ENCODE peak calls at places on chromosomes 1 and 21, in five cellular contexts. V is stomach, I is HCT116, P is prostate gland, W is Peyer's patch. Y is an unnamed sample.

GRCh38 chr1:19754482-19754881 is 45.2 kb downstream of the TMCO4 start:
- DNase-seq in I (no peak), P (peak; percentile 89), V (no peak), W (no peak), Y (no peak)

GRCh38 chr1:13769212-13769611 is 69.2 kb downstream of the PRDM2 start:
- DNase-seq in W (no peak), V (no peak), I (no peak), P (no peak), Y (no peak)

GRCh38 chr1:234478152-234478480 is 863 bp downstream of the TARBP1 start:
- DNase-seq in V (peak; percentile 78), P (peak; percentile 54), I (no peak), W (peak; percentile 86), Y (no peak)

GRCh38 chr1:24391882-24392603 is 21.5 kb downstream of the STPG1 start:
- DNase-seq in P (peak; percentile 70), W (peak; percentile 88), I (no peak), V (peak; percentile 64), Y (peak; percentile 75)

GRCh38 chr1:219837274-219837993 is 90.9 kb downstream of the SLC30A10 start:
- DNase-seq in I (peak; percentile 60), V (no peak), W (no peak), P (peak; percentile 16), Y (peak; percentile 55)

GRCh38 chr1:39170731-39171375 is 33.6 kb upstream of the MACF1 start:
- DNase-seq in P (no peak), V (no peak), I (no peak), W (no peak), Y (no peak)

GRCh38 chr1:66570196-66570595 is 36.2 kb downstream of the SGIP1 start:
- DNase-seq in W (no peak), P (no peak), I (no peak), V (no peak), Y (no peak)

GRCh38 chr1:15684468-15685283 is 556 bp downstream of the PLEKHM2 start:
- DNase-seq in I (no peak), W (peak; percentile 68), P (no peak), V (peak; percentile 51), Y (peak; percentile 47)

GRCh38 chr1:18234790-18235242 is 127.2 kb downstream of the IGSF21 start:
- DNase-seq in V (peak; percentile 36), W (no peak), I (peak; percentile 73), P (peak; percentile 19), Y (no peak)

GRCh38 chr1:229636042-229636441 is 10.0 kb downstream of the URB2 start:
- DNase-seq in V (no peak), P (no peak), I (no peak), W (no peak), Y (no peak)

GRCh38 chr1:187551061-187551460 is 722.3 kb downstream of the PLA2G4A start:
- DNase-seq in V (no peak), W (no peak), I (no peak), P (no peak), Y (no peak)

GRCh38 chr1:26278835-26279597 is 870 bp upstream of the SH3BGRL3 start:
- DNase-seq in P (peak; percentile 46), W (peak; percentile 75), V (peak; percentile 59), I (no peak), Y (peak; percentile 39)

GRCh38 chr1:67324068-67324467 is 16.4 kb downstream of the IL12RB2 start:
- DNase-seq in I (no peak), P (no peak), V (no peak), W (no peak), Y (no peak)

GRCh38 chr1:179493323-179493722 is 82.4 kb downstream of the NPHS2 start:
- DNase-seq in V (no peak), P (no peak), W (no peak), I (no peak), Y (no peak)

GRCh38 chr1:238346340-238346739 is 455.6 kb upstream of the ZP4 start:
- DNase-seq in W (no peak), V (no peak), P (no peak), I (no peak), Y (no peak)

GRCh38 chr1:160546942-160547341 is 23.9 kb upstream of the SLAMF6 start:
- DNase-seq in I (no peak), V (no peak), W (no peak), P (no peak), Y (no peak)

GRCh38 chr1:98211271-98211840 is 290.5 kb upstream of the DPYD start:
- DNase-seq in P (no peak), V (no peak), I (no peak), W (no peak), Y (peak; percentile 15)

GRCh38 chr1:184110253-184111204 is 59.0 kb downstream of the TSEN15 start:
- DNase-seq in I (no peak), P (no peak), W (no peak), V (no peak), Y (no peak)

GRCh38 chr1:215731699-215732098 is 164.6 kb downstream of the KCTD3 start:
- DNase-seq in V (no peak), W (no peak), P (no peak), I (no peak), Y (no peak)

GRCh38 chr1:208631057-208631456 is 386.9 kb upstream of the PLXNA2 start:
- DNase-seq in W (no peak), P (no peak), V (no peak), I (no peak), Y (no peak)

GRCh38 chr1:162033445-162033844 is 9.8 kb upstream of the OLFML2B start:
- DNase-seq in W (no peak), P (no peak), I (no peak), V (no peak), Y (no peak)

GRCh38 chr1:200363200-200363933 is 46.5 kb downstream of the ZNF281 start:
- DNase-seq in I (no peak), P (no peak), W (no peak), V (no peak), Y (peak; percentile 7)
- H3K4me1 ChIP-seq in I (peaks cover 20% of the 10 kb centered on the region), P (no peaks in the 10 kb centered on the region), W (no peaks in the 10 kb centered on the region), V (no peaks in the 10 kb centered on the region), Y (peaks cover 19% of the 10 kb centered on the region)

DNA sequence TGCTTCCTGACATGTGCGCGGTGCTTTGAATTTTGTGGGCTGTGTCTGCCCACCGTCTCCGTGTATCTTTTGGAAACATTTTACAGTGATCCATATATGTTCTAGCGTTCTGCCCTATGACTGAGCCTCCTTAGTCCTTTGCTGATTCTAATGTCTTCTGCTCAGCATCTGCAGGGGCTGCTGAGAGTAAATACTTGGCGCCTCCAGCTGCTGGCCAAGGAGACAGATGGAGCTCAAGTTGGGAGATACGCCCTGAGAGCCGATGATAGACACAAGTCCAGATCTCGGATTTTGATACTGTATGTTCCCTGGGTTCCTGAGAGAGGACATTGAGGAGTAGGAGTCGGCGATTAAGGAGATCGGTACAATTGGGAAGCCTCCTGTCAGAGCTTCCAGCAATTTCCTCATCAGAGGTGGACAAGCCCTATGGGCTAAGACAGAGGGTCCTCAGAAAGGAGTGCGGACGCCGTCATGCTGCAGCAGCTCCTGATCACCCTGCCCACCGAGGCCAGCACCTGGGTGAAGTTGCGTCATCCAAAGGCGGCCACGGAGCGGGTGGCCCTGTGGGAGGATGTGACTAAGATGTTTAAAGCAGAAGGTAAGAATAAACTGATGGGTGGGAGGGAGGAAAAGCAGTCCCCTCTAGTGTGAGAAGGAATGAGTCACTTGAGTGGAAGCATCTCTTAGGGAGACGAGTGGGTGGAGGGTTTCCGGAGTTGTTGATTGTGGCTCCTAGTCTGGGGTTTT is 388 bp downstream of the ZFP69B start:
- DNase-seq in P (no peak), I (no peak), W (peak; percentile 64), V (peak; percentile 31), Y (peak; percentile 67)
- TF ChIP-seq POLR2A in P (no peak), I (no peak), W (no peak), V (no peak), Y (no peak)

GRCh38 chr21:45498646-45499000 is 43.6 kb downstream of the SLC19A1 start:
- DNase-seq in P (no peak), W (no peak), I (no peak), V (no peak), Y (no peak)
- H3K4me1 ChIP-seq in P (no peaks in the 10 kb centered on the region), W (no peaks in the 10 kb centered on the region), I (no peaks in the 10 kb centered on the region), V (no peaks in the 10 kb centered on the region), Y (no peaks in the 10 kb centered on the region)

DNA sequence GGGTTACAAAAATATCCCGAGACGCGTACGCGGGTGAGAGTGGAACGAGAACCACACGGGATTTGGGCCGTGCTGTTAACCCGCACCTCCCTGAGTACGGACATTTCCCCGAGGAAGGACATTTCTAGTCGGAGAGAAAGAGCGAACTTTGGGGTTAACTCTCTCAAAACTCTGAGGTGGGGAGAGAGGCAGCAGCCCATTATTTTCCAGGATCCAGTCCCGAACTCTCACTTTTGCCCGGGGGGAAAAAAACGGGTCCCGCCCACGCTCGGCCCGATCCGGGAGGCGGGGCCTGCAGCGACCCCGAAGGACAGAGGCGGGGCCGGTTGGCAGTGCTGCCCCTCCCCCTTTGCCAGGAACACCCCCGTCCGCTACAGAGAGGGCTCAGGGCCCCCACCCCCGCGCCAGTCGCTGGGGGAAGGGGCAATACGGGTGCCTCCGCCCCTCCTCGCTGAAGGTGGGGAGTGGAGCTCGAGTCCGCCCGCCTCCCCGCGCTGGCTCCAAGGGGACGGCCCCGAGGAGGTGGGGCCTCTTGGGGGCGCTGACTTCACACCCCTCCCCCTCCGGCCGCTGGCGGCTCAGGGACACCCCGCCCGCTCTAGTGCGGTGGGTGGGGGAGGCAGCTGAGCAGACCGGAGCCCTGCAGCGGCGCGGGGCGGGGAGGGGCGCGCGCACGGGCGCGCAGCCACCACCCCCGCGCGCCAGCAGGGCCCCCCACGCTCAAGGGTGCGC is 722 bp downstream of the NUCKS1 start:
- DNase-seq in I (peak; percentile 83), P (peak; percentile 95), V (peak; percentile 95), W (peak; percentile 97), Y (peak; percentile 98)
- TF ChIP-seq POLR2A in I (no peak), P (peak; percentile 88), V (no peak), W (peak; percentile 70), Y (peak; percentile 79)

GRCh38 chr1:221989741-221990140 is 247.9 kb upstream of the DUSP10 start:
- DNase-seq in P (no peak), V (no peak), I (no peak), W (no peak), Y (no peak)
- H3K4me1 ChIP-seq in P (no peaks in the 10 kb centered on the region), V (no peaks in the 10 kb centered on the region), I (peaks cover 18% of the 10 kb centered on the region), W (no peaks in the 10 kb centered on the region), Y (no peaks in the 10 kb centered on the region)

DNA sequence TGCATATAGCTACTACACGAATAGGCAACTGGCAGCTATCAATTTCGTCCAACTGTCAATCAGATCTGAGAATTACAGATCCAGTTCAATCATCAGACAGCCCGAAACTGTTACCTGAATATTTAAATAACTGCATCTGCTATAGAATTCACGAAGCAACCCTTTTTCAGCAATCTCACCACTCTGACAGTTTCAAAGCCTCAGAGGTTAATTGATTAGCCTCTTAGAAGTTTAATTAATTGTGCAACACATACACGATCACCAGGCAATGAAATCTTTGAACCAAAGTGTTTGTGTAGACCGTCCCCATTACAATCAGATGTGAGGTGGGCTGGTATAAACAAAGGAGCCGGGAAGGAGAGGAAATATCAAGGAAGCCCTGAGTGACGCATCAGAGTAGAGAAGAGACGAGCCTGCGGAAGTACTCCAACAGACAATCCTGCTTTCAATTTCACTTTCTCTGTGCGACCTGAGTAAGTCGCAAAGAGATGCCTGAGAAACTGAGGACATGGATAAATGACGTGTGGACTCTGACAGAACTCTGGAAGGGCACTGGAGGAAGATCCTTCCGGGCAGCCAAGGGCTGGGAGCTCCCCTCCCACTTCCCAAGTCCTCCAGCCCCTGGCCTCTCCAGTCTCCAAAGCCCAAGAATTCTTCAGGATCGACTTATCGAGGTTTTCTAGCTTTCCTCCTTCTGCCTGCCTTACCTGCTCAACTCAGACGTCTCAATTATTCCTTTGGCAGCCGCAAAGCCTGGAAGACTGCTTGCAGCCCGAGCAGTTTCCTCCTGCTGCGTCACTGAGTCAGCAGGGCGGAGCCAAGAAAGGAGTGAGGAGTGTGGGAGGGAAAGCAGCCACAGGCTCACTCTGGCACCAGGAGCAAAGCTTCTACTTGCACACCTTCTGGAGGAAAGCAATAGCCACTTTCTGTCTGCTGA is at the start of gene RNASEL:
- DNase-seq in V (peak; percentile 84), W (peak; percentile 90), P (peak; percentile 76), I (peak; percentile 35), Y (peak; percentile 53)
- TF ChIP-seq POLR2A in V (no peak), W (peak; percentile 68), P (peak; percentile 50), I (peak; percentile 54), Y (no peak)

GRCh38 chr21:36705679-36706481 is 7.0 kb downstream of the SIM2 start:
- DNase-seq in I (no peak), W (peak; percentile 34), P (no peak), V (no peak), Y (no peak)
- H3K4me1 ChIP-seq in I (peaks cover 14% of the 10 kb centered on the region), W (peaks cover 53% of the 10 kb centered on the region), P (no peaks in the 10 kb centered on the region), V (peaks cover 52% of the 10 kb centered on the region), Y (peaks cover 3% of the 10 kb centered on the region)

Y was measured in endothelial cell of umbilical vein.